ENCODE peak calls at places on chromosomes 16 and 17, in seven cellular contexts. A is dorsolateral prefrontal cortex; M is activated CD4-positive, alpha-beta T cell treated with anti-CD3 and anti-CD28 coated beads for 48 hours; S is stimulated activated CD4-positive, alpha-beta T cell treated with anti-CD3 and anti-CD28 coated beads, Interleukin-4, amount 100 ng/mL, for 48 hours; G is activated CD4-positive, CD25-positive, alpha-beta regulatory T cell; T is LoVo; D is kidney glomerular epithelial cell. Q is an unnamed sample.

GRCh38 chr16:15033309-15033707 is 22.6 kb downstream of the NTAN1 start:
- DNase-seq in A (no peak), M (no peak), S (no peak), G (no peak), T (no peak), D (no peak), Q (no peak)

GRCh38 chr16:47715442-47716054 is 254.4 kb downstream of the PHKB start:
- DNase-seq in A (no peak), M (no peak), S (no peak), G (no peak), T (no peak), D (no peak), Q (no peak)

GRCh38 chr16:85354623-85355514 is 242.6 kb upstream of the CIBAR2 start:
- DNase-seq in A (no peak), M (no peak), S (no peak), G (no peak), T (no peak), D (no peak), Q (peak)

GRCh38 chr17:48486557-48486956 is 44.3 kb downstream of the HOXB1 start:
- DNase-seq in A (no peak), M (no peak), S (no peak), G (no peak), T (peak), D (peak), Q (peak)

GRCh38 chr16:50925758-50926357 is 184.0 kb downstream of the CYLD start:
- DNase-seq in A (no peak), M (no peak), S (no peak), G (no peak), T (no peak), D (peak), Q (no peak)

GRCh38 chr16:25897677-25898076 is 205.9 kb downstream of the HS3ST4 start:
- DNase-seq in A (no peak), M (no peak), S (no peak), G (no peak), T (no peak), D (no peak), Q (no peak)

GRCh38 chr16:55033225-55034156 is 102.8 kb downstream of the IRX5 start:
- DNase-seq in A (no peak), M (no peak), S (no peak), G (no peak), T (no peak), D (no peak), Q (no peak)

GRCh38 chr16:72785886-72786285 is 262.0 kb downstream of the ZFHX3 start:
- DNase-seq in A (no peak), M (no peak), S (no peak), G (no peak), T (no peak), D (no peak), Q (no peak)

GRCh38 chr16:89749637-89750036 is 28.3 kb downstream of the ZNF276 start:
- DNase-seq in A (no peak), M (no peak), S (no peak), G (no peak), T (no peak), D (no peak), Q (peak)

GRCh38 chr17:82414548-82415281 is 3.4 kb upstream of the HEXD start:
- DNase-seq in A (peak), M (peak), S (peak), G (peak), T (no peak), D (peak), Q (peak)

GRCh38 chr17:46782250-46782953 is 36.1 kb downstream of the WNT3 start:
- DNase-seq in A (no peak), M (peak), S (no peak), G (no peak), T (peak), D (no peak), Q (peak)

GRCh38 chr16:27317320-27317719 is 3.5 kb downstream of the IL4R start:
- DNase-seq in A (no peak), M (peak), S (no peak), G (no peak), T (no peak), D (no peak), Q (no peak)

GRCh38 chr17:80565347-80566053 is 20.9 kb downstream of the RPTOR start:
- DNase-seq in A (no peak), M (no peak), S (no peak), G (no peak), T (no peak), D (no peak), Q (no peak)

GRCh38 chr17:41178843-41179616 is 1.0 kb upstream of the KRTAP4-2 start:
- DNase-seq in A (no peak), M (no peak), S (no peak), G (no peak), T (no peak), D (no peak), Q (no peak)

GRCh38 chr17:40176409-40177110 is 710 bp upstream of the RAPGEFL1 start:
- DNase-seq in A (no peak), M (no peak), S (no peak), G (no peak), T (peak), D (no peak), Q (peak)

GRCh38 chr16:11325404-11326083 is 19.7 kb upstream of the RMI2 start:
- DNase-seq in A (no peak), M (peak), S (no peak), G (no peak), T (no peak), D (no peak), Q (no peak)

GRCh38 chr17:44086364-44087311 is 16.1 kb downstream of the G6PC3 start:
- DNase-seq in A (no peak), M (peak), S (peak), G (no peak), T (no peak), D (peak), Q (peak)

GRCh38 chr16:48561960-48562393 is 48.0 kb downstream of the N4BP1 start:
- DNase-seq in A (no peak), M (no peak), S (no peak), G (no peak), T (no peak), D (no peak), Q (no peak)

GRCh38 chr17:39921323-39921722 is 2.9 kb upstream of the GSDMB start:
- DNase-seq in A (no peak), M (peak), S (no peak), G (no peak), T (no peak), D (no peak), Q (no peak)

GRCh38 chr17:82931696-82932060 is 91.9 kb upstream of the ZNF750 start:
- DNase-seq in A (peak), M (no peak), S (no peak), G (no peak), T (no peak), D (no peak), Q (no peak)

GRCh38 chr17:58332720-58333395 is 4.3 kb upstream of the TSPOAP1 start:
- DNase-seq in A (no peak), M (peak), S (peak), G (peak), T (no peak), D (no peak), Q (no peak)

GRCh38 chr16:30660424-30661251 is 2.4 kb downstream of the FBRS start:
- DNase-seq in A (no peak), M (peak), S (peak), G (peak), T (no peak), D (no peak), Q (peak)

GRCh38 chr17:17749921-17750320 is 68.7 kb downstream of the RAI1 start:
- DNase-seq in A (peak), M (peak), S (peak), G (no peak), T (no peak), D (no peak), Q (peak)

GRCh38 chr16:27222499-27223225 is 19.3 kb downstream of the KDM8 start:
- DNase-seq in A (no peak), M (no peak), S (no peak), G (no peak), T (peak), D (no peak), Q (no peak)

GRCh38 chr16:9092963-9093477 is 1.6 kb downstream of the HAPSTR1 start:
- DNase-seq in A (no peak), M (peak), S (no peak), G (no peak), T (no peak), D (no peak), Q (peak)

GRCh38 chr17:1604831-1605528 is 23.7 kb downstream of the SLC43A2 start:
- DNase-seq in A (no peak), M (no peak), S (no peak), G (no peak), T (no peak), D (no peak), Q (no peak)

GRCh38 chr17:81083125-81083765 is 48.3 kb downstream of the BAIAP2 start:
- DNase-seq in A (no peak), M (no peak), S (no peak), G (no peak), T (no peak), D (peak), Q (no peak)

GRCh38 chr16:50591800-50592771 is 43.9 kb downstream of the NKD1 start:
- DNase-seq in A (peak), M (no peak), S (no peak), G (no peak), T (no peak), D (no peak), Q (peak)

Q was measured in HT-29.